ENCODE peak calls at places on chromosomes 13 and 19, in nine cellular contexts. J, X, R, L, P, F, I, Z and H are unnamed samples.

GRCh38 chr19:13758795-13759194 is 5.5 kb upstream of the MRI1 start:
- DNase-seq in J (no peak), X (no peak), R (no peak), L (no peak), P (no peak), F (no peak), I (no peak), Z (no peak), H (no peak)

GRCh38 chr19:55062735-55063491 is at the start of gene RDH13:
- DNase-seq in J (peak), X (peak), R (peak), L (peak), P (peak), F (peak), I (peak), Z (peak), H (peak)

GRCh38 chr13:19185865-19186645 is 4.4 kb upstream of the TUBA3C start:
- DNase-seq in J (no peak), X (no peak), R (no peak), L (no peak), P (peak), F (no peak), I (no peak), Z (no peak), H (no peak)

GRCh38 chr13:36530050-36530789 is 97.9 kb downstream of the CCNA1 start:
- DNase-seq in J (peak), X (no peak), R (no peak), L (peak), P (no peak), F (no peak), I (no peak), Z (peak), H (no peak)

GRCh38 chr19:48368942-48369341 is 4.8 kb downstream of the SYNGR4 start:
- DNase-seq in J (no peak), X (peak), R (no peak), L (no peak), P (no peak), F (no peak), I (no peak), Z (no peak), H (no peak)

GRCh38 chr19:6677924-6678689 is 8.1 kb upstream of the TNFSF14 start:
- DNase-seq in J (peak), X (no peak), R (peak), L (no peak), P (no peak), F (peak), I (peak), Z (no peak), H (peak)

GRCh38 chr13:50403311-50403710 is 388.1 kb downstream of the KCNRG start:
- DNase-seq in J (no peak), X (no peak), R (no peak), L (no peak), P (no peak), F (no peak), I (no peak), Z (no peak), H (no peak)

GRCh38 chr19:38831142-38831605 is 420 bp downstream of the ECH1 start:
- DNase-seq in J (peak), X (peak), R (peak), L (peak), P (peak), F (peak), I (peak), Z (peak), H (peak)

GRCh38 chr13:76992548-76993001 is 694 bp downstream of the CLN5 start:
- DNase-seq in J (peak), X (peak), R (no peak), L (peak), P (peak), F (no peak), I (no peak), Z (peak), H (peak)

GRCh38 chr19:38278751-38279150 is 14.4 kb downstream of the SPINT2 start:
- DNase-seq in J (no peak), X (no peak), R (no peak), L (no peak), P (no peak), F (no peak), I (no peak), Z (no peak), H (no peak)

GRCh38 chr19:18053571-18054219 is 33.0 kb downstream of the IL12RB1 start:
- DNase-seq in J (peak), X (no peak), R (no peak), L (peak), P (no peak), F (no peak), I (no peak), Z (peak), H (peak)

GRCh38 chr19:10797541-10798256 is 38.3 kb downstream of the TMED1 start:
- DNase-seq in J (peak), X (no peak), R (no peak), L (no peak), P (peak), F (no peak), I (no peak), Z (no peak), H (peak)

GRCh38 chr13:101258071-101258470 is 158.2 kb downstream of the NALCN start:
- DNase-seq in J (peak), X (no peak), R (no peak), L (peak), P (peak), F (no peak), I (no peak), Z (peak), H (peak)

GRCh38 chr13:72648513-72649065 is 78.8 kb downstream of the MZT1 start:
- DNase-seq in J (no peak), X (no peak), R (no peak), L (no peak), P (no peak), F (no peak), I (no peak), Z (no peak), H (no peak)

GRCh38 chr13:72645521-72645920 is 81.9 kb downstream of the MZT1 start:
- DNase-seq in J (no peak), X (no peak), R (no peak), L (no peak), P (no peak), F (no peak), I (no peak), Z (no peak), H (no peak)

GRCh38 chr13:72639377-72639776 is 88.1 kb downstream of the MZT1 start:
- DNase-seq in J (no peak), X (no peak), R (no peak), L (no peak), P (no peak), F (no peak), I (no peak), Z (no peak), H (no peak)

GRCh38 chr13:72638059-72638815 is 89.2 kb downstream of the MZT1 start:
- DNase-seq in J (no peak), X (no peak), R (no peak), L (no peak), P (no peak), F (no peak), I (no peak), Z (peak), H (no peak)

DNA sequence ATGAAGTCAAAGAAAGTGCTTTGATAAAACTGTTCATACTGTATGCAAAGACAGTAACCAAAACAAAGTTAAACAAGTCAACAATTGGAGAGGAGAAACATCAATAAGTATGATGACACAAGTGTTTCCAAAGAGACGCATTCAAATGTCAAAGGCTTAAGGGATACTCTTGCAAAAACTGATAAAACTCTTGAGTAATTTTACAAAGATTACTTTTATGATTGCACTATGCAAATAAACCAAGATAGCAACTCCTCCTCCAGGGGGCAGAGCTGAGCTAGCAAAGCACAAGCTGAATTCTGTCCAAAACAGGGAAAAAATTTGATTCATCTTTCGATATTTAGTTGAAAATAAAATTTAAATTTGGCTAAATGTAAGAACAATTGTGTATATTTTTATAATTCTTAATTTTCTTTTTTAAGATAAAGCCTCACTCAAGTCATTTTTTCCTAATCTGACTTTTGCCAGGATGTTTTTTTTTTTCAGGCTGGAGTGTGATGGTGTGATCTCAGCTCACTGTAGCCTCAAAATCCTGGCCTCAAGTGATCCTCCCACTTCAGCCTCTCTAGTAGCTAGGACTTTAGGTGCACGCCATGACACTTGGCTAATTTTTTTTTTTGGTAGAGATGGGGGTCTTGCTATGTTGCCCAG is 84.0 kb downstream of the MZT1 start:
- DNase-seq in J (peak), X (peak), R (peak), L (peak), P (peak), F (no peak), I (no peak), Z (peak), H (peak)
- TF ChIP-seq CTCF in J (peak), X (peak), R (peak), L (peak), P (peak), F (peak), I (peak), Z (peak), H (peak)

GRCh38 chr13:20953245-20953931 is 50.8 kb upstream of the XPO4 start:
- DNase-seq in J (no peak), X (no peak), R (no peak), L (no peak), P (no peak), F (no peak), I (no peak), Z (no peak), H (no peak)
- TF ChIP-seq CTCF in J (no peak), X (no peak), R (no peak), L (no peak), P (no peak), F (no peak), I (no peak), Z (no peak), H (no peak)

GRCh38 chr19:16587031-16588023 is 15.1 kb upstream of the SLC35E1 start:
- DNase-seq in J (peak), X (peak), R (no peak), L (peak), P (peak), F (no peak), I (no peak), Z (peak), H (peak)

GRCh38 chr19:16584825-16585801 is 12.9 kb upstream of the SLC35E1 start:
- DNase-seq in J (no peak), X (no peak), R (no peak), L (no peak), P (peak), F (no peak), I (no peak), Z (no peak), H (no peak)

GRCh38 chr19:16585808-16586476 is 13.7 kb upstream of the SLC35E1 start:
- DNase-seq in J (no peak), X (no peak), R (no peak), L (no peak), P (peak), F (no peak), I (no peak), Z (no peak), H (peak)

GRCh38 chr19:16588089-16588823 is 16.0 kb upstream of the SLC35E1 start:
- DNase-seq in J (peak), X (peak), R (no peak), L (peak), P (peak), F (peak), I (no peak), Z (peak), H (peak)

DNA sequence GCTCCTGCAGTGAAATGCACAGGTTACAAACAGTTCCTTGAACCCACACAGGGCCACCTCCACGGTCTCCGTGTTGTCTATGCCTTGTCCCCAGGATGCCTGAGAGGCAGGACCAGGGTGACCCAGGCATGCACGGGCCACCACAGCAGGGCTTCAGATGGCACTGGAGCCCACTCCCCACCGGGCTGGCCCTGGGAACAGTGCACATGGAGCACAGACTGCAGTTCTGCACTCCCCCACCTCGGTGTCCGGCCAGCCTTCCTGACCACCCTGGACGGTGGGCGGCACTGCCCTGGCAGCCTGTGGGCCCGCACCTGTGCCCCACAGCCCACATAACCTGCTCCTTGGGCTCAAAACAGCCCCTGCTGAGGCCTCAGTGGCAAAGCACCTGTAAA is 14.3 kb upstream of the SLC35E1 start:
- DNase-seq in J (no peak), X (no peak), R (no peak), L (no peak), P (no peak), F (no peak), I (no peak), Z (no peak), H (no peak)
- TF ChIP-seq CTCF in J (no peak), X (no peak), R (no peak), L (no peak), P (no peak), F (no peak), I (no peak), Z (no peak), H (no peak)

DNA sequence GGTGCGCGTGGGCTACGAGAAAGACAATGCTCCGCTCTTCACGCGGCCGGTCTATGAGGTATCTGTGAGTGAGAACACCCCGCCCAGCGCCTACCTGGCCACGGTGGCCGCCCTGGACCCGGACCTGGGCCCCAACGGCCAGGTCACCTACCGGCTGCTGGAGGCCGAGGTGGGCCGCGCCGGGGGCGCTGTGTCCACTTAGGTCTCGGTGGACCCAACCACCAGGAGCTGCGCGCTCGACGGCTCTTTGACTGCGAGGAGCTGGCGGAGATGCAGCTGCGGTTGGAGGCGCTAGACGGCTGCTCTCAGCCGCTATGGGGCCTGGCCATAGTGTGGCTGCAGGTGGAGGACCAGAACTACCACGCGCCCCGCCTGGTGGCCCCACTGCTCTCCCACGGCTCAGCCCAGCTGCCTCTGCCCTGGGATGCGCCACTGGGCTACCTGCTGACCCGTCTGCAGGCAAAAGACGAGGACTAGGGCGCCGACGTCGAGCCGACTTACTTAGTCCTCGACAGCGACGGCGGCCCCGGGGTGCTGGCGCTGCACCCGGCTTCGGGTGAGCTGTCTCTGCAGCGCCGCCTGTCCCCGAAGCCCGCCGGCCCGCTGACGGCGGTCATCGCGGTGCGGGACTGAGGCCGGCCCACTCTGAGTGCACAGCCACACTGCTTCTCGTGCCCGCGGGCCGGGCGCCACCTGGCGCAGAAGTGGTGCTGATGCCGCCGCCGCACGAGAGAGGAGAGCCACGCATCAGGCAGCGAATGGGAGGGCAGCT is 173.0 kb downstream of the OLFM4 start:
- DNase-seq in J (no peak), X (peak), R (peak), L (no peak), P (no peak), F (peak), I (no peak), Z (no peak), H (no peak)
- TF ChIP-seq CTCF in J (no peak), X (no peak), R (peak), L (no peak), P (no peak), F (peak), I (peak), Z (no peak), H (peak)

DNA sequence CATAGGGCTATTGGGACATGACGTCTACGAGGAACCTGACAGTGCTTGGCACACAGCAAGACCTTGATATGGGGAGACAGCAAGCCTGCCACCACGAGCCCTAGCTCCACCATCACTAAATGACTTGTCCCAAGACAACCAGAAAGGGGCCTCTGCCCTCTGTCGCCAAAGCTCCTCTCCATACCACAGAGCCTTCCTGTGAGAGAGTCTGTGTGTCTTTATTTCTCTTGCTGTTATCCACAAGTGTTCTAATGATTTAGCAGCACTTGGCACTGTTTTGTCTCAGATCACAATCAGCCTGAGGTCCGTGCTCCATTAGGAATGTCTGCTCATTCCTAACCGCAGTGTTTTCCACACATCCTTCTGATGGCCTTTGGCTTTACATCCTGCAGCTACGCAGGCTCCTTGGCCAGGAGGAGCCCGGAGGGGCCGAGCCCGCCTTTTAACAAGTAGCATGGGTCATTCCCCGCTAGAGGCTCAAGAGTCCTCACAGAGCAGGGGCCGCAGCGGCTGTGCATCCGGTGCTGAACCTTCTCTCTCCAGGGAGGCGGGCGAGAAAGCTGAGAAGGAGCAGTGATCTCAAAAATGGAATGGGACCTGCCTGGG is 61.0 kb upstream of the HMGB1 start:
- DNase-seq in J (peak), X (no peak), R (peak), L (peak), P (no peak), F (peak), I (no peak), Z (peak), H (no peak)
- TF ChIP-seq CTCF in J (no peak), X (no peak), R (no peak), L (no peak), P (no peak), F (no peak), I (no peak), Z (no peak), H (no peak)

GRCh38 chr13:51829236-51829899 is 15.6 kb downstream of the TMEM272 start:
- DNase-seq in J (no peak), X (no peak), R (no peak), L (no peak), P (no peak), F (no peak), I (no peak), Z (no peak), H (no peak)
- TF ChIP-seq CTCF in J (no peak), X (no peak), R (no peak), L (no peak), P (no peak), F (no peak), I (no peak), Z (no peak), H (no peak)

GRCh38 chr19:42124386-42124901 is 7.8 kb downstream of the POU2F2 start:
- DNase-seq in J (no peak), X (no peak), R (no peak), L (no peak), P (no peak), F (no peak), I (no peak), Z (no peak), H (no peak)

GRCh38 chr19:42121666-42122069 is 10.6 kb downstream of the POU2F2 start:
- DNase-seq in J (peak), X (peak), R (no peak), L (peak), P (peak), F (peak), I (no peak), Z (peak), H (peak)

GRCh38 chr19:42121036-42121621 is 11.1 kb downstream of the POU2F2 start:
- DNase-seq in J (no peak), X (no peak), R (no peak), L (no peak), P (peak), F (no peak), I (no peak), Z (no peak), H (peak)

GRCh38 chr19:42123765-42124164 is 8.5 kb downstream of the POU2F2 start:
- DNase-seq in J (no peak), X (no peak), R (no peak), L (no peak), P (no peak), F (no peak), I (no peak), Z (no peak), H (no peak)

DNA sequence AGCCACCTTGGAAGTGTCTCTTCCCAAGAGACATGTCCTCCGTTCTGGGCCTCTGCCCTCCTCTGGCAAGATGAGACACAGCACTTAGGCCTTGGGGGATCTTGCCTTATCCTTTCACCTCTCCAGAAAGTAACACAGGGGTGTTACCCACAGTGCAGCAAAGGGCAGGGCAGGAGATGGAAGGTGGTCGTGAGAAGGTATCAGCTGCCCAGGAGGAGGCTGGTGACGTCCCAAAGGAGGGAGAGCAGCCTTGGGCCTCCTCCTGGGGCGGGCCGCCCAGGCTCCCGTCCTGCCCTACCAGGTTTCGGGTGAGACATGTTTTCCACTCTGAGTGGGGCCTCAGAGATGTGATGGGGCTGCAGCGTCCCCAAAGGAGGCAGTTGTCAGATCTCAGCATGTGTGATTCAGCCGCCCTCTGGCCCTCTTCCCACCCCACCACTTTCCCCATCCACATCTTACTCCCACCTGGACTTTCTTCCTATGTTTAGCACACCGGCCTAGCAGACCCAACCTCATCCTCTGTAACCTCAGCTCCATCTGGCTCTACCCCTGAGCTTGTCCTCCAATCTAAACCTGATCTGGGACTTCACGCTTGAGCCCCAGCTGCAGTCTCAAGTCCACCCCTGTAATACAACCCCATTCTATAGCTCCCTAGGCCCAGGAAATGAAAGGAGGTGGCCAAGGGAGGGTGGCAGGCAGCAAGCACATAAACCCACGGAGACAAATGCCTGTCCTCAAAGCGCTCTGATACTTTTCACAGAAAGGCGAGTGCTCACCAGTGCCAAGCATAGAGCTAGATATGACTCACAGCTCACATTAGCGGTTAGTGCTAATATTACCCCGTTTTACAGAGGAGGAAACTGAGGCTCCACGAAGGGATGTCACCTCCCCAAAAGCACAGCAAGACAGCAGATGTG is 9.3 kb downstream of the POU2F2 start:
- DNase-seq in J (peak), X (no peak), R (no peak), L (no peak), P (peak), F (no peak), I (no peak), Z (no peak), H (peak)
- TF ChIP-seq CTCF in J (peak), X (no peak), R (no peak), L (no peak), P (peak), F (no peak), I (no peak), Z (no peak), H (no peak)